ENCODE peak calls at places on chromosomes 1 and 21, in four cellular contexts. W, M, Z and T are unnamed samples.

GRCh38 chr21:36422279-36423098 is 37.3 kb downstream of the CHAF1B start:
- DNase-seq in W (peak), Z (no peak), M (peak), T (no peak)

GRCh38 chr1:208086116-208086515 is 158.1 kb downstream of the PLXNA2 start:
- DNase-seq in W (no peak), M (no peak), Z (no peak), T (no peak)

GRCh38 chr1:235659186-235659771 is 9.7 kb upstream of the GNG4 start:
- DNase-seq in M (no peak), W (no peak), Z (no peak), T (no peak)

GRCh38 chr1:91949356-91949699 is at the start of gene BRDT:
- DNase-seq in M (no peak), W (no peak), Z (no peak), T (no peak)

GRCh38 chr1:190046231-190046630 is 431.4 kb downstream of the BRINP3 start:
- DNase-seq in M (peak), W (no peak), Z (no peak), T (no peak)

GRCh38 chr1:222709700-222710153 is 2.6 kb downstream of the AIDA start:
- DNase-seq in W (no peak), Z (no peak), M (no peak), T (no peak)

GRCh38 chr21:14382486-14382834 is 486 bp downstream of the HSPA13 start:
- DNase-seq in Z (no peak), W (no peak), M (no peak), T (no peak)

GRCh38 chr1:22318279-22318983 is 133.2 kb upstream of the ZBTB40 start:
- DNase-seq in Z (no peak), M (peak), W (no peak), T (no peak)

GRCh38 chr1:9787702-9788101 is 36.1 kb downstream of the CLSTN1 start:
- DNase-seq in M (no peak), W (no peak), Z (peak), T (no peak)

GRCh38 chr1:41282679-41283317 is 40.7 kb upstream of the SCMH1 start:
- DNase-seq in Z (peak), W (no peak), M (no peak), T (peak)

GRCh38 chr1:50346621-50347020 is 76.6 kb downstream of the DMRTA2 start:
- DNase-seq in Z (no peak), W (no peak), M (no peak), T (no peak)

GRCh38 chr1:30085814-30086770 is 637.3 kb downstream of the MATN1 start:
- DNase-seq in W (peak), M (no peak), Z (no peak), T (no peak)

GRCh38 chr21:21559285-21560045 is 561.3 kb downstream of the NCAM2 start:
- DNase-seq in M (no peak), Z (no peak), W (no peak), T (no peak)